ENCODE peak calls at places on chromosome X, in seven cellular contexts. H is GM23248; F is effector CD4-positive, alpha-beta T cell; S is activated CD8-positive, alpha-beta memory T cell treated with anti-CD3 and anti-CD28 coated beads for 48 hours; E is ovary; R is psoas muscle; J is B cell. G is an unnamed sample.

GRCh38 chrX:8730812-8731578 is 942 bp downstream of the ANOS1 start:
- DNase-seq in H (no peak), F (no peak), S (no peak), E (no peak), R (peak), J (no peak), G (no peak)

GRCh38 chrX:38804481-38805293 is 3.4 kb downstream of the MID1IP1 start:
- DNase-seq in H (peak), F (no peak), S (no peak), E (peak), R (peak), J (peak), G (peak)

GRCh38 chrX:72714471-72714916 is 388 bp upstream of the PHKA1 start:
- DNase-seq in H (peak), F (no peak), S (no peak), E (peak), R (peak), J (no peak), G (peak)

GRCh38 chrX:21948897-21949578 is 8.5 kb downstream of the SMS start:
- DNase-seq in H (no peak), F (no peak), S (no peak), E (no peak), R (no peak), J (no peak), G (no peak)

GRCh38 chrX:150062292-150063137 is 124.2 kb upstream of the EOLA2 start:
- DNase-seq in H (peak), F (no peak), S (no peak), E (no peak), R (peak), J (no peak), G (no peak)

GRCh38 chrX:17692709-17693346 is 44.5 kb upstream of the SCML1 start:
- DNase-seq in H (peak), F (no peak), S (no peak), E (no peak), R (peak), J (no peak), G (no peak)

GRCh38 chrX:123188081-123188480 is 4.0 kb downstream of the GRIA3 start:
- DNase-seq in H (peak), F (no peak), S (no peak), E (no peak), R (no peak), J (no peak), G (no peak)

GRCh38 chrX:101415180-101416130 is 7.4 kb downstream of the HNRNPH2 start:
- DNase-seq in H (peak), F (peak), S (no peak), E (no peak), R (no peak), J (peak), G (peak)

GRCh38 chrX:38999967-39000745 is 198.9 kb downstream of the MID1IP1 start:
- DNase-seq in H (no peak), F (no peak), S (no peak), E (no peak), R (no peak), J (no peak), G (no peak)

GRCh38 chrX:108001218-108001814 is 19.1 kb upstream of the TEX13B start:
- DNase-seq in H (peak), F (no peak), S (no peak), E (no peak), R (no peak), J (peak), G (no peak)

GRCh38 chrX:15293471-15293870 is 22.0 kb downstream of the ASB11 start:
- DNase-seq in H (no peak), F (no peak), S (no peak), E (no peak), R (no peak), J (no peak), G (no peak)

GRCh38 chrX:47483310-47484268 is 567 bp upstream of the ZNF41 start:
- DNase-seq in H (peak), F (no peak), S (no peak), E (peak), R (peak), J (no peak), G (peak)

GRCh38 chrX:66676990-66677389 is 38.1 kb upstream of the EDA2R start:
- DNase-seq in H (peak), F (no peak), S (no peak), E (no peak), R (no peak), J (no peak), G (no peak)

GRCh38 chrX:39397561-39398200 is 596.4 kb downstream of the MID1IP1 start:
- DNase-seq in H (no peak), F (no peak), S (no peak), E (no peak), R (no peak), J (no peak), G (no peak)

GRCh38 chrX:107562482-107562881 is 65.8 kb upstream of the PRPS1 start:
- DNase-seq in H (peak), F (no peak), S (no peak), E (no peak), R (no peak), J (no peak), G (no peak)

GRCh38 chrX:19866626-19867410 is 20.6 kb downstream of the SH3KBP1 start:
- DNase-seq in H (no peak), F (no peak), S (no peak), E (no peak), R (no peak), J (no peak), G (no peak)

GRCh38 chrX:151697537-151697936 is 2.3 kb downstream of the PRRG3 start:
- DNase-seq in H (peak), F (no peak), S (no peak), E (no peak), R (no peak), J (no peak), G (no peak)

GRCh38 chrX:5068550-5068949 is 1160.1 kb downstream of the NLGN4X start:
- DNase-seq in H (no peak), F (no peak), S (no peak), E (no peak), R (no peak), J (no peak), G (no peak)

GRCh38 chrX:100863326-100863854 is 10.8 kb downstream of the NOX1 start:
- DNase-seq in H (no peak), F (no peak), S (no peak), E (no peak), R (no peak), J (no peak), G (no peak)

GRCh38 chrX:116285506-116285905 is 115.0 kb downstream of the AGTR2 start:
- DNase-seq in H (peak), F (no peak), S (no peak), E (no peak), R (no peak), J (no peak), G (no peak)

GRCh38 chrX:54994668-54995452 is 872 bp upstream of the PFKFB1 start:
- DNase-seq in H (no peak), F (no peak), S (no peak), E (no peak), R (peak), J (no peak), G (no peak)

GRCh38 chrX:14051416-14051815 is 21.7 kb upstream of the GEMIN8 start:
- DNase-seq in H (peak), F (no peak), S (no peak), E (no peak), R (no peak), J (no peak), G (no peak)

GRCh38 chrX:51026862-51027261 is 116.3 kb downstream of the BMP15 start:
- DNase-seq in H (no peak), F (no peak), S (no peak), E (no peak), R (no peak), J (no peak), G (no peak)

GRCh38 chrX:155048997-155049619 is 21.8 kb downstream of the CMC4 start:
- DNase-seq in H (peak), F (peak), S (no peak), E (peak), R (peak), J (peak), G (no peak)

GRCh38 chrX:39440734-39441305 is 639.6 kb downstream of the MID1IP1 start:
- DNase-seq in H (no peak), F (no peak), S (no peak), E (no peak), R (no peak), J (peak), G (no peak)

GRCh38 chrX:36867143-36867542 is 141.0 kb upstream of the FAM47C start:
- DNase-seq in H (peak), F (no peak), S (no peak), E (no peak), R (no peak), J (peak), G (no peak)

GRCh38 chrX:122501652-122502051 is 682.4 kb upstream of the GRIA3 start:
- DNase-seq in H (no peak), F (no peak), S (no peak), E (no peak), R (no peak), J (no peak), G (no peak)

GRCh38 chrX:40120838-40121580 is 23.3 kb upstream of the BCOR start:
- DNase-seq in H (no peak), F (no peak), S (no peak), E (no peak), R (no peak), J (no peak), G (no peak)

GRCh38 chrX:39519213-39519544 is 578.6 kb downstream of the BCOR start:
- DNase-seq in H (peak), F (no peak), S (no peak), E (peak), R (no peak), J (no peak), G (no peak)

GRCh38 chrX:12770440-12770839 is 20.8 kb upstream of the PRPS2 start:
- DNase-seq in H (peak), F (no peak), S (no peak), E (no peak), R (no peak), J (peak), G (no peak)

GRCh38 chrX:130013661-130014060 is 31.2 kb downstream of the BCORL1 start:
- DNase-seq in H (no peak), F (no peak), S (no peak), E (no peak), R (no peak), J (no peak), G (no peak)

GRCh38 chrX:72094894-72095293 is 36.8 kb downstream of the RTL5 start:
- DNase-seq in H (no peak), F (peak), S (no peak), E (peak), R (no peak), J (peak), G (peak)